ENCODE peak calls at places on chromosome 2, in seven cellular contexts. B is DND-41; G is breast epithelium; U is ovary; V is cardiac muscle cell; N is H9; K is CD4-positive, alpha-beta memory T cell. W is an unnamed sample. For H3K4me1, the result is how much of the 10 kb centered on the place peaks cover.

GRCh38 chr2:129720360-129720759 is 259.1 kb upstream of the RAB6C start:
- DNase-seq in N (no peak), G (no peak), U (no peak), B (no peak), K (no peak), V (no peak), W (no peak)

GRCh38 chr2:26245810-26246209 is 1.1 kb downstream of the HADHB start:
- DNase-seq in G (no peak), U (no peak), B (no peak), N (no peak), V (peak), K (no peak), W (no peak)

GRCh38 chr2:74472086-74472944 is at the start of gene MRPL53:
- DNase-seq in V (peak), K (peak), U (peak), B (peak), G (peak), N (peak), W (peak)

GRCh38 chr2:105595536-105595935 is 149.2 kb upstream of the NCK2 start:
- DNase-seq in B (no peak), V (no peak), K (no peak), G (no peak), U (no peak), N (peak), W (no peak)

GRCh38 chr2:231781798-231782726 is 980 bp upstream of the PDE6D start:
- DNase-seq in K (peak), G (no peak), N (no peak), U (no peak), B (peak), V (peak), W (peak)

GRCh38 chr2:231037731-231038482 is 584 bp downstream of the C2orf72 start:
- DNase-seq in V (peak), B (no peak), K (no peak), U (no peak), N (no peak), G (no peak), W (no peak)

GRCh38 chr2:231614559-231615057 is 21.9 kb downstream of the TEX44 start:
- DNase-seq in U (peak), N (no peak), V (no peak), B (peak), G (no peak), K (peak), W (no peak)

GRCh38 chr2:217964255-217964654 is 38.5 kb downstream of the TNS1 start:
- DNase-seq in G (peak), N (no peak), K (no peak), B (no peak), V (peak), U (peak), W (no peak)

GRCh38 chr2:54772531-54772930 is 49.1 kb downstream of the EML6 start:
- DNase-seq in U (no peak), N (no peak), G (no peak), B (no peak), K (no peak), V (peak), W (no peak)

GRCh38 chr2:200252661-200253067 is 53.8 kb upstream of the SPATS2L start:
- DNase-seq in U (no peak), N (no peak), G (no peak), K (no peak), V (peak), B (no peak), W (no peak)

GRCh38 chr2:55105456-55105855 is 55.2 kb upstream of the RTN4 start:
- DNase-seq in G (no peak), B (no peak), U (no peak), K (no peak), N (no peak), V (no peak), W (no peak)

GRCh38 chr2:69781321-69782248 is 39.7 kb downstream of the ANXA4 start:
- DNase-seq in U (no peak), B (no peak), N (no peak), V (no peak), K (no peak), G (no peak), W (no peak)

GRCh38 chr2:5042666-5043440 is 649.3 kb upstream of the SOX11 start:
- DNase-seq in V (no peak), B (no peak), G (no peak), N (no peak), K (no peak), U (no peak), W (no peak)

GRCh38 chr2:152038451-152038958 is 60.3 kb downstream of the CACNB4 start:
- DNase-seq in N (no peak), B (no peak), U (no peak), G (no peak), V (no peak), K (no peak), W (no peak)

GRCh38 chr2:45649457-45649854 is 2.0 kb upstream of the PRKCE start:
- DNase-seq in G (no peak), B (no peak), V (no peak), N (no peak), K (no peak), U (no peak), W (no peak)

GRCh38 chr2:28182348-28182747 is 210.3 kb upstream of the FOSL2 start:
- DNase-seq in B (no peak), K (no peak), G (no peak), N (no peak), U (no peak), V (no peak), W (no peak)

GRCh38 chr2:28185881-28186280 is 206.8 kb upstream of the FOSL2 start:
- DNase-seq in N (no peak), G (no peak), B (no peak), V (peak), U (no peak), K (no peak), W (no peak)

GRCh38 chr2:28185153-28185552 is 207.5 kb upstream of the FOSL2 start:
- DNase-seq in U (no peak), K (no peak), B (no peak), N (no peak), G (no peak), V (no peak), W (no peak)

GRCh38 chr2:28187186-28187585 is 205.5 kb upstream of the FOSL2 start:
- DNase-seq in G (no peak), K (no peak), B (no peak), V (no peak), N (no peak), U (no peak), W (no peak)

DNA sequence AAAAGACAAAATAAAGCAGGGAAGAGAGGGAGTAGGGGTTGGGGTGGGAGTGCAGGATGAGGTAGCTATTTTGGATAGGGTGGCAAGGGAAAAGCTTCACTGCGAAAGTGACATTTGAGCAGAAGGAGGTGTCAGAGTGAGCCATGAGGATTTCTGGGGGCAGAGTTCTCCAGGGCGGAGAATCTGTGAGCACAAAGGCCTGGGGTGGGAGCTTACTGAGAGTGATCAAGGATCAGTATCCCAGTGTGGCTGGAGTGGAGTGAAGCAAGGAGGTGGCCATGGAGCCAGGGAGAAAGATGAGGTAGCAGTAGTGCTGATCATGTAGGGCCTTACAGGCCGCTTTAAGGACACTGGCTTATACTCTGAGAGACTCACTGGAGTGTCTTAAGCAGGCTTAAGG is 210.9 kb upstream of the FOSL2 start:
- DNase-seq in G (no peak), N (no peak), B (no peak), K (no peak), U (no peak), V (no peak), W (no peak)
- H3K4me1 ChIP-seq in G (under half), N (under half), B (under half), K (under half), U (under half), V (under half), W (under half)

GRCh38 chr2:134402385-134402784 is 148.5 kb downstream of the MGAT5 start:
- DNase-seq in B (no peak), K (no peak), U (no peak), V (peak), G (no peak), N (no peak), W (no peak)
- H3K4me1 ChIP-seq in B (under half), K (under half), U (under half), V (under half), G (under half), N (under half), W (under half)

DNA sequence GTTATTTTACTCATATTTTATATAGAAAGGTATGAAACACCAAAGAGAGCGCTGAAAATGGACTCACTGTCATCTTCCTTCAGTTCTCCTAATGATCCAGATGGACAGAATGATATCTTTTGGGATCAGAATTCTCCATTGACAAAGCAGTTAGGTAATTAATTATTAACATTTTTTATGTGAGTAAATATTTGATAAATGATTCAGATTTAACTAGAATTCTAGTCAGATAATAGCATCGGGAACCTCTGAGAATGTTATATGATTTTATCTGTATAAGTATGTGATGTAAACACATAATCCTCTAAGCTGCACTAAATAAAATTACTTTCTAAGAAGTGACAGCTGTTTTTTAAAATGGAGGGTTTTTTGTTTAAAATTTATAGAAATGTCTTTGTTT is 2.0 kb downstream of the ETAA1 start:
- DNase-seq in U (no peak), G (no peak), V (no peak), B (no peak), K (no peak), N (no peak), W (no peak)
- H3K4me1 ChIP-seq in U (under half), G (under half), V (under half), B (under half), K (under half), N (under half), W (under half)

DNA sequence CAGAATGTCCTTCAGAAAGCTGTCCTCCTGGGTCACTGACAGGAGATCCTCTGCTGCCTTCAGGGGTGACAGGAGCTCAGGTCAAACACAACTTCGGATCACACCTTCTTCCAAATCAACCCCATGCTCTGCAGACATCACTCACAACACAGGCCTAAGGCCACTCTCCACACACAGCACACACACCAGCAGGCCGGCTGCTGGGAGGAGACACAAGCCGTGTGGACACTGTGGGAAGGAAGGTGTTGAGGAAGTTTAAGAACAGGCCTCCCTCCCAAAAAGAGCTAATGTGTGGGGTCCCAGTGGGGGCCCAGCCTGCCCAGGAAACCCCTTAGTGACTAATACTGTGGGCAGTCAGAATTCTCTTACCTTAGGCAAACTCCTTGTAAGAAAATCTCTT is 290.3 kb upstream of the ID2 start:
- DNase-seq in N (no peak), V (no peak), B (no peak), K (no peak), U (no peak), G (no peak), W (no peak)
- H3K4me1 ChIP-seq in N (under half), V (under half), B (under half), K (under half), U (under half), G (under half), W (under half)

GRCh38 chr2:236577481-236578410 is 8.1 kb downstream of the ACKR3 start:
- DNase-seq in K (no peak), V (no peak), U (no peak), G (no peak), N (no peak), B (no peak), W (no peak)
- H3K4me1 ChIP-seq in K (under half), V (under half), U (under half), G (under half), N (under half), B (under half), W (under half)

GRCh38 chr2:96256611-96257113 is 9.1 kb downstream of the TMEM127 start:
- DNase-seq in U (no peak), B (no peak), G (no peak), V (no peak), K (no peak), N (no peak), W (no peak)
- H3K4me1 ChIP-seq in U (under half), B (under half), G (under half), V (under half), K (under half), N (under half), W (half or more)

DNA sequence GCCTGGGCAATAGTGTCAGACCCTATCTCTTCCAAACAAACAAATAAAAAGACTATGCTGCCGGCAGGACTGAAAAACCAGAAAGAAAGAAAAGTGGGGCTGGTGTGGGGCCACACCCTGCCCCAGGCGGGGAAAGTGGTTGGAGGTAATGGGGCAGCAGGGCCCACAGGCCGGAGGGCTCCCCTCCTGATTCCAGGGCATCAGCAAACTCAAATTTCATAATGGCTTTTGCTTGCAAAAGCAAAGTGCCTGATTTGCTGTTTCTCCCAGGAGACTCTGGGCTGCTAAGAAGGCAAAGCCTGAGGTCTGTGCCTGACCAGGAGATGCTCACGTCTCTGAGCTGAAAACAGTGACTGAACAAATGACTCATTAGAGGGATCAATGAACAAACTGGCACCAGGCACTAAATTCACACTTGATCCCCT is 121.9 kb downstream of the HDAC4 start:
- DNase-seq in U (no peak), K (no peak), B (no peak), V (no peak), N (no peak), G (no peak), W (no peak)
- H3K4me1 ChIP-seq in U (under half), K (under half), B (half or more), V (under half), N (under half), G (under half), W (under half)

GRCh38 chr2:85710687-85711577 is 16.8 kb downstream of the GNLY start:
- DNase-seq in B (no peak), V (peak), U (peak), G (no peak), N (peak), K (no peak), W (no peak)

GRCh38 chr2:85711578-85712060 is 17.5 kb downstream of the GNLY start:
- DNase-seq in B (no peak), G (no peak), U (no peak), K (no peak), N (no peak), V (no peak), W (no peak)

GRCh38 chr2:85712849-85713612 is 18.9 kb downstream of the GNLY start:
- DNase-seq in G (no peak), U (no peak), N (no peak), K (no peak), B (no peak), V (peak), W (no peak)

GRCh38 chr2:85713836-85714235 is 19.7 kb downstream of the GNLY start:
- DNase-seq in U (no peak), V (no peak), B (no peak), N (peak), K (no peak), G (no peak), W (no peak)

GRCh38 chr2:85712261-85712660 is 18.1 kb downstream of the GNLY start:
- DNase-seq in K (no peak), B (no peak), N (no peak), U (no peak), G (no peak), V (no peak), W (no peak)
- H3K4me1 ChIP-seq in K (under half), B (under half), N (under half), U (under half), G (under half), V (under half), W (under half)

DNA sequence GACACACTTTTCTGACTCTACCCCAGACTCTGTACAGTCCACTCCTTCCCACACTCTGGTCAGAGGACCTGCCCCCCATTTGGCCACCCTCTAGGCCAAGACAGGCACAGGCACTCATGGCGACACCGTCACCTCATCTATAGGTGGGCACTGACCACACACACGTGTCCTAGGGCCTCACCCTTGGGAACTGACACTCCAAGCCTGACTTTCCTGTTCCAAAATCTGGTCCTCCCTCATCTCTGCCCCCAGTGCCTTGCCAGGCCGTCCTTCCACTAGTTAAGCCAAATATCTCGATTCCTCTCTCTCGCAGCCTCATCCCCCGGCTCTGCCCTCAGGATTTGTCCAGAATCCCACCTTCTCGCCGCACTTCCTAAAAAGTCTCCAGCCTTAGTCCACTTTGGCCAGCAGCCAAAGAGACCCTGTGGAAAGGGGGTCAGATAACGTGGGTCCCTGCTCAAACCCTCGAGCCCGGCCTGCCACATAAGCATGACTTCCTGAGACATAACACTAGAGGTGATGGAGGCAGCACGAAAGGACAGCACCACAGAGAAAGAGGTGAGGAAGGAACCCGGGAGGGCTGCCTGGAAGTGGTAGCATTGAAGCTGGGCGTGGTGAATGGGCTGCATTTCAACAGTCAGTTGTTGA is 105.8 kb upstream of the OTOS start:
- DNase-seq in U (peak), G (no peak), B (no peak), V (no peak), N (peak), K (no peak), W (no peak)
- H3K4me1 ChIP-seq in U (under half), G (under half), B (under half), V (under half), N (under half), K (under half), W (under half)

GRCh38 chr2:168198476-168199192 is 48.8 kb downstream of the STK39 start:
- DNase-seq in V (peak), N (no peak), U (no peak), B (no peak), K (no peak), G (no peak), W (no peak)
- H3K4me1 ChIP-seq in V (under half), N (under half), U (under half), B (under half), K (under half), G (under half), W (under half)